ENCODE peak calls at places on chromosomes 2 and 18, in nine cellular contexts. H, Z, G, T, A, R, E, M and Q are unnamed samples.

GRCh38 chr2:69464575-69464974 is 27.3 kb upstream of the NFU1 start:
- DNase-seq in E (no peak), Z (no peak), A (no peak), G (no peak), R (no peak), H (no peak), T (peak; percentile 27), M (no peak), Q (no peak)

GRCh38 chr2:119338826-119339561 is 27.6 kb downstream of the C2orf76 start:
- DNase-seq in T (peak; percentile 40), M (no peak), Z (no peak), G (no peak), R (peak; percentile 59), A (peak; percentile 66), E (peak; percentile 61), H (no peak), Q (peak; percentile 44)

GRCh38 chr2:200742426-200742825 is 69.3 kb upstream of the BZW1 start:
- DNase-seq in H (no peak), R (no peak), T (peak; percentile 85), E (peak; percentile 57), M (no peak), G (peak; percentile 60), A (no peak), Z (peak; percentile 53), Q (peak; percentile 77)

GRCh38 chr2:134676960-134677359 is 41.8 kb downstream of the TMEM163 start:
- DNase-seq in T (no peak), G (no peak), E (no peak), H (no peak), A (no peak), Z (no peak), R (peak; percentile 17), M (no peak), Q (no peak)

GRCh38 chr18:27213123-27213717 is 28.1 kb upstream of the CHST9 start:
- DNase-seq in T (no peak), A (no peak), R (no peak), Z (no peak), E (no peak), H (no peak), G (no peak), M (no peak), Q (no peak)

GRCh38 chr2:162041465-162041864 is 32.5 kb downstream of the DPP4 start:
- DNase-seq in T (no peak), H (no peak), E (no peak), Z (no peak), G (no peak), M (no peak), R (no peak), A (no peak), Q (no peak)

GRCh38 chr2:239944706-239945551 is 80.2 kb downstream of the NDUFA10 start:
- DNase-seq in Z (no peak), M (no peak), T (peak; percentile 38), A (no peak), G (peak; percentile 73), R (no peak), E (peak; percentile 71), H (no peak), Q (peak; percentile 78)

GRCh38 chr2:241768251-241768711 is 8.3 kb upstream of the GAL3ST2 start:
- DNase-seq in T (no peak), R (no peak), M (no peak), G (no peak), Z (no peak), E (no peak), A (no peak), H (no peak), Q (no peak)

GRCh38 chr2:105102963-105103421 is 65.1 kb downstream of the MRPS9 start:
- DNase-seq in G (no peak), E (no peak), R (no peak), A (no peak), T (no peak), Z (no peak), H (no peak), M (no peak), Q (no peak)

GRCh38 chr2:29317077-29317517 is 201.9 kb downstream of the CLIP4 start:
- DNase-seq in G (no peak), T (no peak), Z (no peak), H (no peak), M (no peak), E (no peak), A (no peak), R (no peak), Q (no peak)

GRCh38 chr18:57715671-57716070 is 87.4 kb downstream of the ATP8B1 start:
- DNase-seq in R (no peak), G (no peak), Z (no peak), E (no peak), H (no peak), A (no peak), M (no peak), T (no peak), Q (no peak)

GRCh38 chr18:74819433-74820059 is 221.9 kb downstream of the ZNF407 start:
- DNase-seq in M (no peak), G (no peak), T (no peak), R (no peak), Z (no peak), E (no peak), H (no peak), A (peak; percentile 26), Q (no peak)

GRCh38 chr2:100831158-100831715 is 11.3 kb downstream of the NPAS2 start:
- DNase-seq in E (no peak), T (no peak), G (no peak), H (no peak), M (no peak), Z (no peak), A (no peak), R (no peak), Q (no peak)

GRCh38 chr2:106189764-106190468 is 4.2 kb downstream of the UXS1 start:
- DNase-seq in A (no peak), M (no peak), T (no peak), R (no peak), H (no peak), G (no peak), E (no peak), Z (no peak), Q (no peak)

GRCh38 chr2:237861875-237862527 is 2.6 kb downstream of the RAMP1 start:
- DNase-seq in R (no peak), T (no peak), H (no peak), M (no peak), Z (no peak), A (no peak), E (no peak), G (no peak), Q (no peak)

GRCh38 chr2:172084734-172085459 is 410 bp upstream of the DLX1 start:
- DNase-seq in T (peak; percentile 69), Z (peak; percentile 41), G (no peak), R (peak; percentile 61), M (no peak), H (no peak), A (peak; percentile 77), E (peak; percentile 70), Q (peak; percentile 72)

GRCh38 chr2:63580651-63581050 is 7.6 kb downstream of the WDPCP start:
- DNase-seq in G (no peak), H (no peak), M (no peak), R (no peak), Z (no peak), A (no peak), E (no peak), T (no peak), Q (no peak)

GRCh38 chr18:1585881-1586488 is 681.3 kb downstream of the ADCYAP1 start:
- DNase-seq in A (peak; percentile 38), E (no peak), M (no peak), H (no peak), T (no peak), R (peak; percentile 10), G (no peak), Z (no peak), Q (no peak)

DNA sequence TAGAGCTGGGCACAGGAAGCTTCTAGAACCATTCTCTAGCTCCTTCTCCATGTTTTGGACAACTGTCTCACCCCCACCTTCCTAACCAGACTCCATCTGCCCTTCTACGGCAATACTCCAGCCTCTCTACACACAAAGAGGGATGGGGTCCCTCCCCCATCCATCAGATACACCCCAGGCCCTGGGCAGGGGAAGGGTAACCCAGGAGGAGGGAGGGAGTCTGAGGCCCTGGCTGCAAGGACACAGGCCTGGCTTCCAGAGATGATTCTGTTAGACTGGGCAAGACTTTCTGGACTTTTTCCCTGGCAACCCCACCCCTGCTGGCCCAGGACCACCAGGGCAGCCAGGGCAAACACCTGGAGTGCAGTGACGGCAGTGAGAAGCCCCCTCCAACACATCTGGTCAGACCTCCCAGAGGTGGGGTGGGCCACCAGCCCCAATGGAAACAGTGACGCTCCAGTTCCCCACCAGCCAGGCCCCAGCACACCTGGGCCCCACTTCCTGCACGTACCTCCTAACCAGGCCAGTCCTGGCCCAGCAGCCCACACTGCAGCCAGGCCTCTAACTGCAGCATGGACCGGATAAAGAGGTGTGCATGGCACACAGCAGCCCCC is 6.5 kb downstream of the CYP26B1 start:
- DNase-seq in E (no peak), T (no peak), A (no peak), M (no peak), H (no peak), R (no peak), G (peak; percentile 50), Z (peak; percentile 13), Q (no peak)
- H3K4me1 ChIP-seq in E (peaks cover 48% of the 10 kb centered on the region), T (peaks cover 70% of the 10 kb centered on the region), A (no peaks in the 10 kb centered on the region), M (peaks cover 6% of the 10 kb centered on the region), H (peaks cover 85% of the 10 kb centered on the region), R (peaks cover 11% of the 10 kb centered on the region), G (peaks cover 21% of the 10 kb centered on the region), Z (peaks cover 7% of the 10 kb centered on the region), Q (peaks cover 7% of the 10 kb centered on the region)

GRCh38 chr2:24822049-24822706 is 29.0 kb downstream of the CENPO start:
- DNase-seq in Z (no peak), H (no peak), T (no peak), R (no peak), A (no peak), E (no peak), M (no peak), G (no peak), Q (no peak)
- H3K4me3 ChIP-seq in Z (no peak overlapping the region), H (no peak overlapping the region), T (no peak overlapping the region), R (no peak overlapping the region), A (no peak overlapping the region), E (no peak overlapping the region), M (no peak overlapping the region), G (no peak overlapping the region), Q (no peak overlapping the region)

DNA sequence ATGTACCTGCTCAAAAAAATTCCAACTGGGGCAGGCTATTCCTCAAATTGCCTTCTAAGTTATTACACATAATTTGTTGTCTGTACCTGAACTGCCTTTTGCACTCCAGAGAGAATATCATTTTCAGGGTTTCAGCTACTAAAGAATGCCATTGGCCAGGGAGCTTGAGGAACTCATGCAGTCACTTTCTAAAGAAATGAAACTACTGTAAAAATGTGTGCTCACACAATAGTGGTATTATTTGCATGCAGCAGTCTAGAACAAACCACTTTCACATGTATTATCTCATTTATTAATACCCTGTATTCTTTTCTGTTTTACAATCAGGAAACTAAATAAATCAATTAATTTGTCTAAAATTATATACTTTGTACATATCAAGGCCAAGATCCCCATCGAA is 152.1 kb downstream of the PID1 start:
- DNase-seq in A (no peak), R (no peak), H (no peak), G (no peak), T (no peak), E (no peak), M (no peak), Z (no peak), Q (no peak)
- H3K27ac ChIP-seq in A (no peak overlapping the region), R (no peak overlapping the region), H (no peak overlapping the region), G (no peak overlapping the region), T (no peak overlapping the region), E (no peak overlapping the region), M (no peak overlapping the region), Z (no peak overlapping the region), Q (no peak overlapping the region)

DNA sequence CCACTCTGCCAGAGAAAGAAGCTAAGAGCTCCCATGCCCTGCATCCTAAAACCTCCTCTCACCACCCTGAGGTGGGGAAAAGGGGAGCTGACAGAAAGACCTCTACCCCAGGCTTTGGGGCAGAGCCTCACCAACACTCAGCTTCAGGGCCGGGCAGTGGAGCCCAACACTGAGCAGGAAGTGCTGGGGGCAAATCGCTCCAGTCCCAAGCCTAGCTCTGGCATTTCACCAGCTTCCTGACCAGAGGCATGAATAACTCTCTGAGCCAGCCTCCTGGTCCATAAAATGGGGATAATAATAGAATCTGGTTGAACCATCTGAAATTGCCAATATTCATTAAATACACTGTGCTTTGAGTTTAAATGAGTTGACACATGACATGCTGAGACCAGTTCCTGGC is 153.6 kb downstream of the TNS1 start:
- DNase-seq in E (no peak), Z (no peak), H (no peak), T (no peak), R (no peak), M (no peak), A (no peak), G (no peak), Q (peak; percentile 28)
- H3K4me1 ChIP-seq in E (peaks cover 89% of the 10 kb centered on the region), Z (peaks cover 31% of the 10 kb centered on the region), H (peaks cover 100% of the 10 kb centered on the region), T (peaks cover 100% of the 10 kb centered on the region), R (no peaks in the 10 kb centered on the region), M (no peaks in the 10 kb centered on the region), A (no peaks in the 10 kb centered on the region), G (no peaks in the 10 kb centered on the region), Q (peaks cover 90% of the 10 kb centered on the region)